ENCODE peak calls at places on chromosomes 12 and 14, in five cellular contexts. W is hepatocyte; K is ovary; B is CD8-positive, alpha-beta T cell; I is endodermal cell. Q is an unnamed sample. For H3K4me1 and H3K9me3, the result is how much of the 10 kb centered on the place peaks cover.

GRCh38 chr14:77023001-77023996 is 5.2 kb downstream of the IRF2BPL start:
- DNase-seq in W (peak), B (no peak), K (peak), I (peak), Q (peak)

GRCh38 chr14:100649173-100649519 is 61.9 kb upstream of the BEGAIN start:
- DNase-seq in B (no peak), W (no peak), I (no peak), K (no peak), Q (no peak)

GRCh38 chr12:30700216-30700900 is 4.7 kb upstream of the IPO8 start:
- DNase-seq in I (no peak), K (no peak), B (no peak), W (no peak), Q (no peak)

GRCh38 chr12:77031745-77032144 is 33.6 kb downstream of the E2F7 start:
- DNase-seq in I (no peak), K (no peak), B (no peak), W (no peak), Q (no peak)

GRCh38 chr14:62162998-62163589 is 400.9 kb downstream of the SNAPC1 start:
- DNase-seq in B (no peak), W (peak), I (peak), K (no peak), Q (peak)

GRCh38 chr14:61218765-61219164 is 62.4 kb downstream of the TMEM30B start:
- DNase-seq in B (no peak), I (no peak), W (peak), K (no peak), Q (no peak)

GRCh38 chr12:112107728-112108447 is 695 bp downstream of the NAA25 start:
- DNase-seq in B (peak), W (peak), I (peak), K (no peak), Q (peak)

GRCh38 chr12:121628037-121628436 is 1.7 kb downstream of the ORAI1 start:
- DNase-seq in B (no peak), W (peak), I (no peak), K (peak), Q (no peak)

GRCh38 chr12:109309441-109310246 is 560 bp upstream of the FOXN4 start:
- DNase-seq in I (no peak), K (no peak), W (peak), B (no peak), Q (peak)

GRCh38 chr12:118371354-118372282 is 1.1 kb downstream of the TAOK3 start:
- DNase-seq in B (no peak), I (peak), W (peak), K (peak), Q (peak)

GRCh38 chr12:18752280-18752920 is 14.5 kb downstream of the CAPZA3 start:
- DNase-seq in B (no peak), W (peak), K (peak), I (peak), Q (peak)

GRCh38 chr14:80930836-80931389 is 10.6 kb downstream of the CEP128 start:
- DNase-seq in K (no peak), W (no peak), B (no peak), I (no peak), Q (no peak)

GRCh38 chr12:109461846-109462766 is 15.0 kb downstream of the KCTD10 start:
- DNase-seq in I (peak), W (peak), B (no peak), K (peak), Q (peak)

GRCh38 chr12:56146492-56147460 is 5.6 kb upstream of the MYL6B start:
- DNase-seq in I (no peak), W (peak), K (peak), B (no peak), Q (no peak)

GRCh38 chr12:11895421-11896064 is 175.2 kb upstream of the BCL2L14 start:
- DNase-seq in I (peak), K (no peak), W (no peak), B (no peak), Q (no peak)

GRCh38 chr12:122048156-122048555 is 26.5 kb downstream of the BCL7A start:
- DNase-seq in W (peak), K (no peak), B (no peak), I (no peak), Q (no peak)

GRCh38 chr12:111055181-111055880 is 135.0 kb upstream of the MYL2 start:
- DNase-seq in B (no peak), K (no peak), W (no peak), I (no peak), Q (no peak)

GRCh38 chr12:90548595-90548994 is 406.4 kb downstream of the CCER1 start:
- DNase-seq in B (no peak), I (no peak), K (no peak), W (no peak), Q (no peak)

GRCh38 chr12:62190921-62191746 is 69.1 kb upstream of the USP15 start:
- DNase-seq in B (peak), W (peak), I (peak), K (no peak), Q (no peak)

GRCh38 chr12:4025420-4026358 is 152.5 kb upstream of the PARP11 start:
- DNase-seq in W (no peak), I (peak), K (no peak), B (no peak), Q (no peak)

GRCh38 chr12:55925870-55926737 is 1.6 kb downstream of the PYM1 start:
- DNase-seq in W (no peak), K (no peak), B (no peak), I (peak), Q (no peak)

GRCh38 chr12:24911284-24911791 is 37.6 kb downstream of the BCAT1 start:
- DNase-seq in W (peak), K (no peak), I (no peak), B (no peak), Q (no peak)

GRCh38 chr14:105473677-105474477 is 744 bp upstream of the CRIP2 start:
- DNase-seq in I (peak), W (peak), K (peak), B (peak), Q (peak)

GRCh38 chr14:100691395-100692025 is 35.2 kb upstream of the DLK1 start:
- DNase-seq in K (no peak), B (no peak), I (no peak), W (no peak), Q (peak)

DNA sequence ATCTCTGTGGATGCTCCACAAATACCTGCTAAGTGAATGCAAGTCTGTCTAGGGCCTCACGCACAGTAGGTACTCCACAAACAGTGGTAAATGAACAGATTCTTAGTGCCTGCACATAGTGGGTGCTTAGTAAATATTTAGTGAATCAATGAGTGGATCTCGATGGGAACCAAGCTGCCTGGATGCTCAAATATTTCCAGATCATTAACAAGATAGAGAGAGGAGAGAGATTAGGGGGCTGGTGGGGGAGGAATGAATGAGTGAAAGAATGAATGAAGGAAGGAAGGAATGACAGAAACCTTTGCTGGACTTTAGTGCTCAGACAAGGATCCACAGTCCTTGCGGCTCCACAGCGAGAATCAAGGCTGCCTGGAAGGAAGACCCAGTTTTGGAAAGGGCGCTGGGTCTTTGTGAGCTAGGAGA is 118.2 kb downstream of the SCARB1 start:
- DNase-seq in I (no peak), K (no peak), W (no peak), B (no peak), Q (no peak)
- H3K4me1 ChIP-seq in I (under half), K (under half), W (under half), B (under half), Q (under half)

GRCh38 chr14:102235275-102235897 is 69.6 kb downstream of the MOK start:
- DNase-seq in W (peak), B (peak), K (peak), I (peak), Q (peak)
- H3K4me3 ChIP-seq in W (no peak), B (no peak), K (no peak), I (no peak), Q (peak)

DNA sequence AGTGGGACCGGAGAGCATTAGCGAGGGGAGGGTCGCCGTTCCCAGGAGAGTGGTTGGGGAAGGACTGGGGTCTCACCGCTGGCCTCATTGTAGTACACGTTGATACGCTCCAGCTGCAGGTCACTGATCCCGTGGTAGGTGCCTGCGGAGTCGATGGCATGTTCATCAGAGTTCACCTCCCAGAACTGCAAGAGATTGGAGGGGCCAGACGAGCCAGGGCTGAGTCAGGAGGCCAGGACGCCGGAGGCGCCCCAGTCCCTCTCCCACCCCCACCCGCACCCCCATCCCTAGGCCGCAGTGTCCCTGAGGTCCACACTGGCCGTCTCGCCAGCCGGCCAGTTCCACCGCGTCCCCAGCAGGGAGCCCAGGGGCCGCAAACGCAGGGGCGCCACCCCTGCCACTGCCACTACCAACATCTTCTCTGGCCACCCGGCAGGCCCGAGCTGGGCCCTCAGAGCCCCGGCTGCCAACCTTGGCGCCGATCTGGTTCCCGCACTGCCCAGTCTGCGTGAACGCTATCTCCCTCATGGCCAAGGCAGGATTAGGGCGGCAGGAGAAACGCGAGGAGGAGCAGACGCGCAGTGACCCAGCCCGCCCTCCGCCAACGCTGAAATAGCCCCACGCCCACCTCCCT is 144.2 kb downstream of the ALG10 start:
- DNase-seq in K (no peak), W (no peak), I (no peak), B (no peak), Q (no peak)
- H3K9me3 ChIP-seq in K (under half), W (under half), I (under half), B (under half), Q (under half)

DNA sequence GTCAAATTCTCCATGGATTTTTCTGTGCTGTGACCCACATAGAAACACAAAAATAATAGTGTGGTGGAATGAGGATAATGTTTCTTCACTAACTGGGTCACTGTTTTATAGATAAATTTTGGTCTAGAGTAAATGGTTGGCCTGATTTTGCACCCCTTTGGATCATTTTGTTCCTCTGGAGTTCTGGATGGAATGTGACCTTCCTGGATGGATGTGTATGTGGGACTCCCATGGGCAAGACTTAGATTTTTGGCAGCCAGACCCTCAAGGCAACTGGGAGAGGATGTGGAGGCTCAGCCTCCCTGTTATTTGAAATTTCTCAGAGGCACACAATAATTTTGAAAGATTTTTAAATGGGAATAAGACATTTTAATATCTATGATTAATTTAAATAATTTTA is 52.8 kb upstream of the RNU6-8 start:
- DNase-seq in I (no peak), K (no peak), W (no peak), B (no peak), Q (no peak)
- H3K4me1 ChIP-seq in I (under half), K (under half), W (under half), B (under half), Q (under half)

GRCh38 chr12:47821346-47821706 is 1.6 kb upstream of the HDAC7 start:
- DNase-seq in I (no peak), W (no peak), B (no peak), K (no peak), Q (no peak)
- H3K4me3 ChIP-seq in I (peak), W (no peak), B (no peak), K (no peak), Q (no peak)

GRCh38 chr14:28707814-28708213 is 58.8 kb upstream of the FOXG1 start:
- DNase-seq in K (no peak), I (no peak), W (no peak), B (no peak), Q (no peak)
- H3K9me3 ChIP-seq in K (under half), I (under half), W (under half), B (under half), Q (under half)

GRCh38 chr14:55200646-55201045 is 9.3 kb upstream of the DLGAP5 start:
- DNase-seq in W (no peak), K (peak), I (no peak), B (no peak), Q (no peak)
- H3K4me1 ChIP-seq in W (under half), K (under half), I (under half), B (under half), Q (under half)

GRCh38 chr12:120196363-120196762 is 1.8 kb upstream of the GCN1 start:
- DNase-seq in I (no peak), W (no peak), B (no peak), K (no peak), Q (no peak)
- H3K4me3 ChIP-seq in I (no peak), W (no peak), B (no peak), K (no peak), Q (no peak)

DNA sequence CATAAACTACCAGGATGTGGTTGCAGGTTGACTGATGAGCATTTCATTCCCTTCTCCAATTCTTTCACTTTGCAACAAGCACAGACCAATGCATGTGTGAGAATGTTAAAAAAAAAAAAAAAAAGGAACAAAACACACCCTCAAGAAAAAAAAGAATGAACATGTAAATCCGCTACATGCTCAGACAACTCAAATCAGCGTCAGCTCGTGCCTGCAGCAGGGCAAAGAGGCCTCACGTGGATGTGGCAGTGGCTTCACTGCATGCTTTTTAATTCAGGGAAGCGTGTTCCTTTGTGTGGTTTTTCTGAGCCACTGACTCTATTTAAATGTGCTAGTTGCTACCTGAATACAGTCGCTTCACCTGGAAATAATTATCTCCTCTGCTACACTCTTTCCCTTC is 55.1 kb downstream of the PPP1R36 start:
- DNase-seq in I (no peak), K (no peak), B (no peak), W (no peak), Q (no peak)
- H3K9me3 ChIP-seq in I (under half), K (under half), B (under half), W (under half), Q (under half)

GRCh38 chr12:108307006-108307405 is 32.1 kb downstream of the CMKLR1 start:
- DNase-seq in K (no peak), I (no peak), W (no peak), B (no peak), Q (no peak)

GRCh38 chr12:108305520-108305919 is 33.6 kb downstream of the CMKLR1 start:
- DNase-seq in K (peak), B (no peak), W (peak), I (no peak), Q (peak)

GRCh38 chr12:108304633-108305032 is 34.5 kb downstream of the CMKLR1 start:
- DNase-seq in B (no peak), W (peak), K (no peak), I (peak), Q (peak)

GRCh38 chr12:108306014-108306501 is 33.1 kb downstream of the CMKLR1 start:
- DNase-seq in K (no peak), B (no peak), I (no peak), W (peak), Q (no peak)

DNA sequence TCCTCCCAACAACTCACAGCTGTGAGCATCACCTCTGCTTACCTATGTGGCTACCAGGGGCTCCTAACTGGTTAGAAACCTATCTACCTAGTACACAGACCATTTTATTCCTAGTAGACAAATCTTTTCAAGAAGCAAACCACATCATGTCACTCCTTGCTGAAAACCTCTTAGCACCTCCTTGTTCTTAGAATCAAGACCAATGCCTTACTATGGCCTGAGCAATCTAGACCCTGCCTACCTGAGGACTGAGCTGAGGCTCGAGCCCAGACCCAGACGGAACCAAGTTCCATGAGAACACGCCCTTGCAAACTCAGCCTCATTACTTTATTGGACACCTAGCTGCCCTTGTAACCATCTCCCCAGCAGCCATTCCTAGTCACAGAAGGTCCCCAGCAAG is 32.6 kb downstream of the CMKLR1 start:
- DNase-seq in K (no peak), B (no peak), I (no peak), W (no peak), Q (no peak)
- H3K4me1 ChIP-seq in K (under half), B (under half), I (under half), W (under half), Q (under half)

Q was measured in BE2C.